ENCODE peak calls at places on chromosomes 12 and 14, in four cellular contexts. H is breast epithelium, K is psoas muscle, P is A549. V is an unnamed sample.
A peak's percentile ranks its signal among the peaks of the same experiment; 100 is the strongest.

GRCh38 chr14:103292426-103293374 is 41.3 kb upstream of the EIF5 start:
- DNase-seq in H (peak; percentile 74), K (peak; percentile 74), P (peak; percentile 71), V (peak; percentile 68)

GRCh38 chr14:51488569-51489220 is 163.0 kb upstream of the FRMD6 start:
- DNase-seq in H (no peak), K (no peak), P (no peak), V (no peak)

GRCh38 chr12:68487721-68488309 is 122.9 kb upstream of the RAP1B start:
- DNase-seq in H (no peak), K (no peak), P (no peak), V (no peak)

GRCh38 chr14:22781606-22782000 is 15.1 kb downstream of the OXA1L start:
- DNase-seq in H (no peak), K (no peak), P (no peak), V (no peak)

GRCh38 chr12:58487280-58488141 is 432.8 kb downstream of the LRIG3 start:
- DNase-seq in H (no peak), K (no peak), P (no peak), V (no peak)

GRCh38 chr12:402127-402456 is 648 bp downstream of the CCDC77 start:
- DNase-seq in H (no peak), K (no peak), P (peak; percentile 48), V (no peak)

GRCh38 chr14:106417224-106418049 is 891.1 kb downstream of the TMEM121 start:
- DNase-seq in H (no peak), K (peak; percentile 34), P (peak; percentile 78), V (peak; percentile 12)

GRCh38 chr12:77751939-77752338 is 78.8 kb upstream of the NAV3 start:
- DNase-seq in H (no peak), K (no peak), P (no peak), V (no peak)

GRCh38 chr12:52708010-52708409 is 4.7 kb upstream of the KRT77 start:
- DNase-seq in H (no peak), K (no peak), P (no peak), V (no peak)

GRCh38 chr12:95218164-95218851 is 701 bp downstream of the VEZT start:
- DNase-seq in H (no peak), K (no peak), P (no peak), V (no peak)

GRCh38 chr12:96322720-96323119 is 77.5 kb downstream of the CDK17 start:
- DNase-seq in H (no peak), K (no peak), P (no peak), V (no peak)
- H3K27ac ChIP-seq in H (no peak overlapping the region), K (no peak overlapping the region), P (no peak overlapping the region), V (no peak overlapping the region)

DNA sequence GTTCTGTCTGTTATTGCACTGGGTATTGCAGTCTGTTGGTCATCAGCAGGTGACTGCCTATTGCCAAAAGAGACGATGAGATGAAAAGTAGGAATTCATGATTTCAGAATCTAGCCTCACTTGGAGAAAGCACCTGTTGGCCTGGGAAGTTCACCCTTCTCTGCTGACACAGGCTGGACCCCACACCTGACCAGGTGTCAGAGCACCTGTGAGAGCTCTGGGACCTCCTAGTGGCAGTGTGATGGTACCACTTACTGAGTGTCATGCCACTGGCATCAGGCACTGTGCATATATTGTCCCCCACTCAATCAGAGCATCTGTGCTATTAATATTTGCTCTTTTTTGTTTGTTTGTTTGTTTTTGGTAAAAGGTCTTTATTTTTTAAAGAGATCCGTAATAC is 68.0 kb downstream of the RASSF3 start:
- DNase-seq in H (no peak), K (no peak), P (no peak), V (no peak)
- TF ChIP-seq CTCF in H (no peak), K (no peak), P (no peak), V (no peak)

DNA sequence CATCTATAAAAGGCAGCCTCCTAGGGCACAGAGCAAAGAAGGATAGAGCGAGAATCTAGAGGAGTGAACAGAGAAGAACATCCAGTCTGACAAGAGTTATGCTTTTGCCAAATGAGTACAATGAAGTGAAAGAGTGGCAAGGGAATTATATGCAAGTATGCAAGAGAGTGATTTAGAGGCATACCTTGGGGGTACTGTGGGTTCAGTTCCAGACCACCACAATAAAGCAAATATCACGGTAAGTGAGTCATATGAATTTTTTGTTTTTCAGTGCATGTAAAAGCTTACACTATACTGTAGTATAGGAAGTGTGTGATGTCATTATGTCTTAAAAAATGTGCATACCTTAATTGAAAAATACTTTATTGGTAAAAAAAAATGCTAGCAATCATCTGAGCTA is 101.4 kb downstream of the SLC38A1 start:
- DNase-seq in H (no peak), K (no peak), P (no peak), V (no peak)
- H3K4me3 ChIP-seq in H (no peak overlapping the region), K (no peak overlapping the region), P (no peak overlapping the region), V (no peak overlapping the region)

GRCh38 chr14:33848706-33849454 is 102.0 kb downstream of the EGLN3 start:
- DNase-seq in H (no peak), K (peak; percentile 32), P (peak; percentile 73), V (peak; percentile 81)
- H3K27ac ChIP-seq in H (no peak overlapping the region), K (no peak overlapping the region), P (no peak overlapping the region), V (peak overlapping the region; percentile 92)

DNA sequence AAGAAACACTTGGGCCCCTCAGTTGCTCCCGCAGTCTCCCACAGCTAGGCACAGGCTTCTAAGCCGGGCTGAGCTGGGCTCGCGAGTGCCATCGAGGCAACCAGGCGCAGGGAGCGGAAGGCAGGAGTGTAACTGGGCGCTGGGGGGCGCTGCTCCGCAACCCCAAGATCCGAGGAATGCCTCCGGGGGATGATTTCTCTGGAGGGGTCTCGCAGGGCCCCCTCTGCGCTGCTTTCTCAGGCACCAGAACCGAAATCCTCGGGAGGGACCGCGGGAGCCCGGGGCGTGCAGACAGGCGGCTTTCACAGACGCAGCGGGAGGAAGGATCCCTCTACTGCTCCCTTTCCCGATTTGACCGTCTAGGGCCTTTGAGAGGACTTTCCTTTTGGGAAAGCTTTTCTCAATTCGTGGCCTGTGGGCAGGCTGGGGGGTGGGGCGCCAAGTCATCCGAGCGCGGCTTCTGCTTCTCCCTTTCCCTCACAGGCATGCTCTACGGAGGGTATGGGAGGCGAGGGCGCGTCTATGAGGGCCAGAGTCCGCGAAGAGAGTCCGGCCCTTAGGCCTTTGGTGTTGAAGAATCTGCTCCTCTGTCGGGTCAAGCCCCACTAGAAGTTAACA is 4.3 kb upstream of the NKX2-1 start:
- DNase-seq in H (no peak), K (no peak), P (no peak), V (no peak)
- TF ChIP-seq CTCF in H (no peak), K (peak; percentile 8), P (no peak), V (no peak)

GRCh38 chr14:21476526-21476924 is 234 bp downstream of the RAB2B start:
- DNase-seq in H (peak; percentile 91), K (peak; percentile 88), P (no peak), V (no peak)

GRCh38 chr14:21475767-21476525 is 813 bp downstream of the RAB2B start:
- DNase-seq in H (no peak), K (no peak), P (no peak), V (no peak)

GRCh38 chr14:21476925-21477681 is at the start of the genes RAB2B and TOX4:
- DNase-seq in H (peak; percentile 93), K (peak; percentile 94), P (peak; percentile 99), V (peak; percentile 98)
- H3K4me3 ChIP-seq in H (peak within 1 kb of the TSS; percentile 89), K (peak within 1 kb of the TSS; percentile 93), P (peak within 1 kb of the TSS; percentile 78), V (peak within 1 kb of the TSS; percentile 90)

GRCh38 chr12:6764011-6764828 is 1.9 kb upstream of the PTMS start:
- DNase-seq in H (peak; percentile 88), K (peak; percentile 90), P (peak; percentile 100), V (peak; percentile 87)

GRCh38 chr12:6765048-6765633 is 1.0 kb upstream of the PTMS start:
- DNase-seq in H (no peak), K (no peak), P (peak; percentile 46), V (no peak)

GRCh38 chr12:6766651-6767300 is 613 bp downstream of the PTMS start:
- DNase-seq in H (peak; percentile 84), K (peak; percentile 84), P (peak; percentile 68), V (peak; percentile 83)

GRCh38 chr12:6767301-6767591 is 1.1 kb downstream of the PTMS start:
- DNase-seq in H (no peak), K (no peak), P (no peak), V (no peak)

DNA sequence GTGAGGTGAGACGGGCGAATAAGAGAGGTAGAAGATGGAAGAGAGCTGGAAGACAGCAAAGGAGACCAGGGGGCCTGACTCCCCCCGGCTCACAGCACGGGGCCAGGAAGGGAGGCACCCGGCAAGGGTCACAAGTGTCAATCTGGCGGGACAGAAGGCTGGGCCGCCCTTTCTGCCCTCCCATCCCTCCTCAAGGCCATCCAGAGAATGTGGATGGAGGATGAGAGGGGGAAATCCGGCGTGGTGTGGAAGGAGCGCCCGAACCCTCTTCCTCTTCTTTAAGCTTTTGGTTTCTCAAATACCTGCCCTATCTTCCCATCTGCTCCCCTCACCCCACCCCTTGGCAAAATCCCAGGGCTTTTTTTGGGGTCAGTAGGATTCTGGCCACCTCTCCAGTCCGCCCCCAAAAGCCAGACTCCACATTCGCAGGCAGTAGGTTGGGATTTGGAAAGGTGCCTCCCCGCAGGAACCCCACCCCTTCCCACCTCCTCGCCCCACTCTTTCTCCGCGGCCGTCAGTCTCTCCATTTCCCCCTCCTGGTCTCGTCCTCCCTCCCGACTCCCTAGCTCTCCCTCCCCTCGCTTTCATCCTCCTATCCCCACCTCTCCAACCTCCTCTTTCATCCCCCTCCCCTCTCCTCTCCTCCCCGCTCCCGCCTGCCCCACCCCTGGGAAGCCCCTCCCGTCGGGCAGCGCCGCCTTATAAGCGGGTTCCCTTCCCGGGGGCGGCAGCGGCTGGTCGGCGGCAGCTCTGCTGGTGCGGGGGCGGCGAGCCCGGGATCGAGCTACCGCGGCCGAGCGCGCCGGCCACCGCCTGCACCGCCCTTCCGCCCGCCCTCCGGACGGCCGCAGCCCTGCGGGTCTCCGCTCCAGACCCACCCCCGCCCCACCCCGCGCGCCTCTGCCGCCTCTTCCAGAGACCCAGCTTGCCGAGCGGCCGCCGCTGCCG is at the start of gene PTMS:
- DNase-seq in H (peak; percentile 84), K (peak; percentile 86), P (peak; percentile 99), V (peak; percentile 61)
- H3K27ac ChIP-seq in H (peak within 1 kb of the TSS; percentile 95), K (peak within 1 kb of the TSS; percentile 80), P (peak within 1 kb of the TSS; percentile 94), V (peak within 1 kb of the TSS; percentile 80)

GRCh38 chr14:72550513-72550912 is 343.4 kb downstream of the DPF3 start:
- DNase-seq in H (no peak), K (no peak), P (no peak), V (no peak)
- TF ChIP-seq CTCF in H (no peak), K (no peak), P (no peak), V (no peak)